ENCODE peak calls at places on chromosomes 11 and 22, in five cellular contexts. E, K, C, M and S are unnamed samples.
A peak's percentile ranks its signal among the peaks of the same experiment; 100 is the strongest.

GRCh38 chr11:8025816-8026215 is 38.7 kb downstream of the EIF3F start:
- DNase-seq in E (no peak), K (no peak), C (no peak), M (no peak), S (no peak)

GRCh38 chr11:93166867-93167266 is 30.9 kb downstream of the SLC36A4 start:
- DNase-seq in E (no peak), K (no peak), C (no peak), M (no peak), S (no peak)

GRCh38 chr22:38799265-38800002 is 5.5 kb upstream of the DNAL4 start:
- DNase-seq in E (no peak), K (no peak), C (no peak), M (no peak), S (no peak)

GRCh38 chr11:19959210-19959609 is 201.1 kb downstream of the DBX1 start:
- DNase-seq in E (no peak), K (no peak), C (no peak), M (no peak), S (no peak)

GRCh38 chr11:43393765-43394355 is 35.1 kb downstream of the TTC17 start:
- DNase-seq in E (no peak), K (no peak), C (no peak), M (no peak), S (no peak)

GRCh38 chr22:46272196-46272595 is 4.4 kb downstream of the TTC38 start:
- DNase-seq in E (no peak), K (no peak), C (no peak), M (no peak), S (peak; percentile 34)

GRCh38 chr11:133064152-133064877 is 468.0 kb downstream of the OPCML start:
- DNase-seq in E (peak; percentile 83), K (peak; percentile 31), C (peak; percentile 25), M (peak; percentile 94), S (peak; percentile 80)

GRCh38 chr11:105667441-105667840 is 57.6 kb downstream of the GRIA4 start:
- DNase-seq in E (no peak), K (no peak), C (no peak), M (no peak), S (no peak)

GRCh38 chr11:62889484-62890437 is 9.1 kb downstream of the SLC3A2 start:
- DNase-seq in E (no peak), K (no peak), C (no peak), M (no peak), S (no peak)

GRCh38 chr11:134361241-134361640 is 29.5 kb downstream of the GLB1L2 start:
- DNase-seq in E (no peak), K (no peak), C (no peak), M (no peak), S (peak; percentile 30)

GRCh38 chr11:9302448-9302847 is 11.9 kb downstream of the TMEM41B start:
- DNase-seq in E (no peak), K (no peak), C (no peak), M (no peak), S (no peak)

GRCh38 chr11:2932850-2933251 is 3.6 kb upstream of the PHLDA2 start:
- DNase-seq in E (no peak), K (no peak), C (no peak), M (no peak), S (peak; percentile 68)
- H3K27ac ChIP-seq in E (peak overlapping the region; percentile 49), K (no peak overlapping the region), C (peak overlapping the region; percentile 65), M (no peak overlapping the region), S (peak overlapping the region; percentile 61)

GRCh38 chr22:20192293-20192971 is 41.6 kb upstream of the CCDC188 start:
- DNase-seq in E (no peak), K (no peak), C (no peak), M (no peak), S (no peak)

GRCh38 chr22:20192972-20193760 is 42.3 kb upstream of the CCDC188 start:
- DNase-seq in E (no peak), K (no peak), C (no peak), M (peak; percentile 64), S (no peak)

GRCh38 chr22:20188567-20188877 is 37.7 kb upstream of the CCDC188 start:
- DNase-seq in E (no peak), K (no peak), C (no peak), M (no peak), S (no peak)

GRCh38 chr22:20191803-20192202 is 40.9 kb upstream of the CCDC188 start:
- DNase-seq in E (no peak), K (no peak), C (no peak), M (no peak), S (no peak)

DNA sequence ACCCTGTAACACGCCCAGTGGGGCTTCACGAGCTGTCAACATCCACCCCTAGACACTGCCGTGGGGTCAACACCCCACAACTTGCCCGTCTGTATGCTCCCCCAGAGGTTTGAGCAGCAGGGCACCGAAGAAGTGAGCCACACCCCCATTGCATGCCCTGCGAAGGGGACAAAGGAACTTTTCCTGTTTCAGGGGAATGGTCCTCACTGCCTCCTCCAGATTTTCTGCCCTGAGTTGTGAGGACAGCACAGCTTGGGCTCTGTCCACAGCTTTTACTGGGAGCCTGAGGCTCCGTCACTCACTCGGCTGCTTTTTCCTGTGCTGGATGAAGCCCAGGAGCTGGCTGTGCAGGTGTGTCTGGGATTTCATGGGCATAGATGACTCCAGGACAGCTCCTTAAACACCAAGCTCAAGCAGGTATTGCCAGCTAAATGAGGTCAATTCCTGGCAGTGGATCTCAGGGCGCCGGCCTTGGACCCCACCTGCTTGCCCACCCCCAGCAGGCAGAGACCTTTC is 40.2 kb upstream of the CCDC188 start:
- DNase-seq in E (no peak), K (no peak), C (no peak), M (no peak), S (no peak)
- H3K27ac ChIP-seq in E (no peak overlapping the region), K (no peak overlapping the region), C (no peak overlapping the region), M (no peak overlapping the region), S (no peak overlapping the region)

GRCh38 chr11:94873910-94874575 is 99.3 kb downstream of the CWC15 start:
- DNase-seq in E (no peak), K (no peak), C (no peak), M (no peak), S (no peak)

GRCh38 chr11:94876645-94877445 is 96.5 kb downstream of the CWC15 start:
- DNase-seq in E (peak; percentile 83), K (peak; percentile 7), C (peak; percentile 57), M (no peak), S (no peak)

GRCh38 chr11:94877446-94878200 is 95.7 kb downstream of the CWC15 start:
- DNase-seq in E (no peak), K (no peak), C (no peak), M (no peak), S (no peak)

GRCh38 chr11:94879006-94879405 is 94.3 kb downstream of the CWC15 start:
- DNase-seq in E (no peak), K (no peak), C (no peak), M (no peak), S (no peak)

GRCh38 chr11:94876222-94876621 is 97.1 kb downstream of the CWC15 start:
- DNase-seq in E (no peak), K (no peak), C (no peak), M (no peak), S (no peak)
- H3K27ac ChIP-seq in E (peak overlapping the region; percentile 42), K (no peak overlapping the region), C (peak overlapping the region; percentile 56), M (no peak overlapping the region), S (no peak overlapping the region)

GRCh38 chr11:13007702-13008435 is 1.2 kb upstream of the RASSF10 start:
- DNase-seq in E (no peak), K (no peak), C (no peak), M (no peak), S (no peak)

GRCh38 chr11:13007182-13007581 is 1.9 kb upstream of the RASSF10 start:
- DNase-seq in E (no peak), K (no peak), C (no peak), M (no peak), S (no peak)

GRCh38 chr11:13009921-13010736 is 1.0 kb downstream of the RASSF10 start:
- DNase-seq in E (peak; percentile 53), K (no peak), C (no peak), M (peak; percentile 68), S (no peak)

GRCh38 chr11:13009476-13009920 is 382 bp downstream of the RASSF10 start:
- DNase-seq in E (peak; percentile 56), K (no peak), C (no peak), M (no peak), S (no peak)

GRCh38 chr11:13008625-13009475 is at the start of gene RASSF10:
- DNase-seq in E (peak; percentile 70), K (peak; percentile 25), C (peak; percentile 92), M (peak; percentile 94), S (peak; percentile 78)
- H3K27ac ChIP-seq in E (no peak within 1 kb of the TSS), K (no peak within 1 kb of the TSS), C (peak within 1 kb of the TSS; percentile 78), M (peak within 1 kb of the TSS; percentile 84), S (peak within 1 kb of the TSS; percentile 81)

DNA sequence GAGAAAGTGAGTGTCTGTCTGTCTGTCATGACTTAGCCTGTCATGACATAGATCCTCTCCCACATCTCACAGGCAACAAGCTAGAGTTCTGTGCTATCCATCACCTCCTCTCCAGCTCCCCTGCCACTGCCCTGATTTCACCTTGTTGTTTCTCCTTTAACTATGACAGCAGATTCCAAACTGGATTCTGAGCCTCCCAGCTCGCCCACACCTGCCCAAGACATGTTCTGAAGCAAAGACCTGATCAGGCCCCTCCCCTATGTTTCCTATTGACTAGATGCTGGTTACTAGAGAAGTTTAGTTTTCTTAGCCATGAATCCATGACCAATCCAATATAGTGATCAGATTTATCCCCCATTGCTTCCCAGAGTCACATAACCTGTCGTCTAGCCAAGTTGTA is 15.4 kb downstream of the PRSS23 start:
- DNase-seq in E (no peak), K (no peak), C (no peak), M (no peak), S (no peak)
- H3K27ac ChIP-seq in E (peak overlapping the region; percentile 34), K (no peak overlapping the region), C (no peak overlapping the region), M (no peak overlapping the region), S (peak overlapping the region; percentile 53)

GRCh38 chr22:36419912-36420882 is 32.4 kb upstream of the MYH9 start:
- DNase-seq in E (no peak), K (no peak), C (no peak), M (no peak), S (no peak)
- H3K27ac ChIP-seq in E (peak overlapping the region; percentile 82), K (no peak overlapping the region), C (peak overlapping the region; percentile 82), M (no peak overlapping the region), S (peak overlapping the region; percentile 10)

GRCh38 chr11:33804471-33804870 is 30.2 kb upstream of the FBXO3 start:
- DNase-seq in E (no peak), K (no peak), C (no peak), M (no peak), S (no peak)

GRCh38 chr11:33802414-33802950 is 28.2 kb upstream of the FBXO3 start:
- DNase-seq in E (no peak), K (no peak), C (no peak), M (peak; percentile 97), S (no peak)

GRCh38 chr11:33797879-33798278 is 23.6 kb upstream of the FBXO3 start:
- DNase-seq in E (no peak), K (no peak), C (no peak), M (no peak), S (no peak)

DNA sequence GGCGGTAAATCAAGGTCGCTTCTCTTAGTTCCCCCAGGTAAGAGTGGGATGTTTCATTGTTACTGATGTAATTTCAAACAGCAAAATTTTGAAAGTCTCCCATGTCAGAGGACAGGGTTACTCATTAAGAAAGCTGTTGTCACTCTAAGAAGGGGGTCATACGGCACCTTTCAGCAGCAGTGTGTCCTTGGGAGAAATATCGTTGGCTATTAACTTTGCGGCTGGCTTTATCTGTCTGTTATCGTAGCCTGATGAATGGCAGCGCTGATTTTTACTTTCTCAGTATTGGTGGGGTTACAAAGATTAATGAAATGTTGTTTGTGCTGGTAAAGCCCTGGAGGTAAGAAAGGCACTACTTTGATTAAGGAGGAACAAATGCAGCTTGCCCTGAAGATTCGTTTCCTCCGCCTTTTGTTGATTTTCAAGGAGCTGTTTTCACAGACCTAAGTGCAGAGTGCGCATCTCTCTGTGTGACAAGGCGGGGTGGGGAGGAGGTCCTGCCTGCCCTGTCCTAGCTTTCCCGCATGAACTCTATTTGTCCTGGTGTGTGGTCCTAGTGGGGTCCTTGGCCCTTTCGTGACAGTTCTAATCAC is 27.6 kb upstream of the FBXO3 start:
- DNase-seq in E (no peak), K (no peak), C (no peak), M (peak; percentile 55), S (no peak)
- H3K27ac ChIP-seq in E (no peak overlapping the region), K (no peak overlapping the region), C (no peak overlapping the region), M (no peak overlapping the region), S (no peak overlapping the region)